ENCODE peak calls at places on chromosomes 1 and 21, in eight cellular contexts. H is uterus, J is transverse colon, D is breast epithelium, W is brain microvascular endothelial cell, O is IMR-90, P is lung, E is bronchial epithelial cell. R is an unnamed sample.

GRCh38 chr1:114758251-114758832 is 558 bp upstream of the CSDE1 start:
- DNase-seq in H (no peak), J (no peak), D (no peak), W (no peak), O (no peak), P (no peak), E (peak; percentile 76), R (no peak)

GRCh38 chr1:243754348-243754747 is 95.7 kb downstream of the AKT3 start:
- DNase-seq in H (no peak), J (no peak), D (no peak), W (no peak), O (no peak), P (no peak), E (no peak), R (no peak)

GRCh38 chr1:53365405-53366063 is 37.7 kb upstream of the LRP8 start:
- DNase-seq in H (peak; percentile 11), J (no peak), D (peak; percentile 47), W (no peak), O (no peak), P (no peak), E (no peak), R (no peak)

GRCh38 chr1:108877324-108877812 is 583 bp downstream of the GPSM2 start:
- DNase-seq in H (no peak), J (peak; percentile 27), D (no peak), W (peak; percentile 21), O (peak; percentile 30), P (no peak), E (peak; percentile 44), R (no peak)

GRCh38 chr1:175138579-175138978 is 54.0 kb downstream of the KIAA0040 start:
- DNase-seq in H (no peak), J (no peak), D (no peak), W (no peak), O (no peak), P (no peak), E (peak; percentile 81), R (no peak)

GRCh38 chr1:181898773-181899172 is 162.7 kb downstream of the ZNF648 start:
- DNase-seq in H (no peak), J (no peak), D (no peak), W (no peak), O (no peak), P (no peak), E (no peak), R (no peak)

GRCh38 chr1:115975569-115976061 is 698 bp upstream of the SLC22A15 start:
- DNase-seq in H (no peak), J (no peak), D (no peak), W (no peak), O (no peak), P (no peak), E (peak; percentile 41), R (no peak)

GRCh38 chr1:65393345-65393744 is 27.1 kb upstream of the LEPR start:
- DNase-seq in H (no peak), J (no peak), D (no peak), W (peak; percentile 44), O (peak; percentile 34), P (no peak), E (peak; percentile 80), R (no peak)

GRCh38 chr1:2854611-2855010 is 53.1 kb upstream of the TTC34 start:
- DNase-seq in H (no peak), J (no peak), D (no peak), W (no peak), O (no peak), P (no peak), E (no peak), R (no peak)

GRCh38 chr1:117674521-117675400 is 68.9 kb downstream of the TENT5C start:
- DNase-seq in H (no peak), J (peak; percentile 62), D (no peak), W (no peak), O (peak; percentile 28), P (no peak), E (peak; percentile 50), R (no peak)

GRCh38 chr1:46166521-46167462 is 8.1 kb upstream of the TSPAN1 start:
- DNase-seq in H (peak; percentile 34), J (no peak), D (no peak), W (no peak), O (no peak), P (peak; percentile 35), E (no peak), R (peak; percentile 68)

GRCh38 chr1:248627971-248628844 is 6.7 kb downstream of the OR2T11 start:
- DNase-seq in H (no peak), J (no peak), D (no peak), W (no peak), O (no peak), P (no peak), E (no peak), R (no peak)

GRCh38 chr1:205581321-205581980 is 50.4 kb downstream of the ELK4 start:
- DNase-seq in H (no peak), J (no peak), D (no peak), W (no peak), O (no peak), P (no peak), E (no peak), R (no peak)

GRCh38 chr1:162212713-162213112 is 143.2 kb downstream of the NOS1AP start:
- DNase-seq in H (no peak), J (peak; percentile 40), D (no peak), W (no peak), O (no peak), P (no peak), E (no peak), R (peak; percentile 35)

GRCh38 chr1:115302390-115302961 is 35.6 kb downstream of the NGF start:
- DNase-seq in H (peak; percentile 63), J (no peak), D (no peak), W (peak; percentile 68), O (peak; percentile 91), P (no peak), E (peak; percentile 90), R (no peak)

GRCh38 chr1:148353461-148354283 is 129.4 kb downstream of the PPIAL4G start:
- DNase-seq in H (no peak), J (no peak), D (no peak), W (peak; percentile 82), O (peak; percentile 60), P (no peak), E (peak; percentile 83), R (no peak)

GRCh38 chr21:44878053-44878982 is 4.8 kb upstream of the PTTG1IP start:
- DNase-seq in H (no peak), J (peak; percentile 39), D (no peak), W (no peak), O (peak; percentile 37), P (no peak), E (peak; percentile 75), R (peak; percentile 9)

GRCh38 chr21:46667191-46667734 is 31.8 kb downstream of the PRMT2 start:
- DNase-seq in H (no peak), J (no peak), D (no peak), W (peak; percentile 11), O (peak; percentile 16), P (no peak), E (peak; percentile 45), R (no peak)

DNA sequence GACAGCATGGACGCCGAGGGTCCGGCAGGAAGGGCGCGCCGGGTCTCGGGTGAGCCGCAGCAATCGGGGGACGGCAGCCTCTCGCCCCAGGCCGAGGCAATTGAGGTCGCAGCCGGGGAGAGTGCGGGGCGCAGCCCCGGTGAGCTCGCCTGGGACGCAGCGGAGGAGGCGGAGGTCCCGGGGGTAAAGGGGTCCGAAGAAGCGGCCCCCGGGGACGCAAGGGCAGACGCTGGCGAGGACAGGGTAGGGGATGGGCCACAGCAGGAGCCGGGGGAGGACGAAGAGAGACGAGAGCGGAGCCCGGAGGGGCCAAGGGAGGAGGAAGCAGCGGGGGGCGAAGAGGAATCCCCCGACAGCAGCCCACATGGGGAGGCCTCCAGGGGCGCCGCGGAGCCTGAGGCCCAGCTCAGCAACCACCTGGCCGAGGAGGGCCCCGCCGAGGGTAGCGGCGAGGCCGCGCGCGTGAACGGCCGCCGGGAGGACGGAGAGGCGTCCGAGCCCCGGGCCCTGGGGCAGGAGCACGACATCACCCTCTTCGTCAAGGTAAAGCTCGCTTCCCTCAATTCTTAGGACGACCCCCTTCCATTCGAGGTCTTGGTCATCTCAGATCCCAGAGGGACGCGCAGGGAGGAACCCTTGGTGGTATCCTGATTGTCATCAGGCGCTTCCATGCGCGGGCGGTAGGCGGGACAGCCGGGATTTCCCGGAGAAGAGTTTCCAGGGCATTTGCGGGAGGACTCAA is 1.6 kb downstream of the CLIC6 start:
- DNase-seq in H (no peak), J (peak; percentile 29), D (no peak), W (no peak), O (no peak), P (no peak), E (no peak), R (no peak)
- H3K27me3 ChIP-seq in H (peaks cover 23% of the 10 kb centered on the region), J (peaks cover 60% of the 10 kb centered on the region), D (no peaks in the 10 kb centered on the region), W (peaks cover 56% of the 10 kb centered on the region), O (peaks cover 85% of the 10 kb centered on the region), P (no peaks in the 10 kb centered on the region), E (peaks cover 38% of the 10 kb centered on the region), R (peaks cover 70% of the 10 kb centered on the region)

GRCh38 chr1:220733090-220733569 is 15.0 kb upstream of the MTARC2 start:
- DNase-seq in H (peak; percentile 60), J (peak; percentile 84), D (peak; percentile 78), W (peak; percentile 76), O (peak; percentile 88), P (peak; percentile 89), E (peak; percentile 94), R (peak; percentile 62)
- TF ChIP-seq CTCF in H (peak; percentile 66), J (peak; percentile 82), D (peak; percentile 87), W (peak; percentile 91), O (peak; percentile 71), P (peak; percentile 57), E (peak; percentile 88), R (peak; percentile 91)

GRCh38 chr21:34910396-34910795 is 138.7 kb downstream of the RUNX1 start:
- DNase-seq in H (no peak), J (no peak), D (no peak), W (no peak), O (no peak), P (peak; percentile 57), E (no peak), R (no peak)
- H3K27me3 ChIP-seq in H (no peaks in the 10 kb centered on the region), J (no peaks in the 10 kb centered on the region), D (no peaks in the 10 kb centered on the region), W (no peaks in the 10 kb centered on the region), O (no peaks in the 10 kb centered on the region), P (no peaks in the 10 kb centered on the region), E (peaks cover 3% of the 10 kb centered on the region), R (peaks cover 93% of the 10 kb centered on the region)

GRCh38 chr1:20112279-20113000 is 6.9 kb downstream of the PLA2G2D start:
- DNase-seq in H (no peak), J (no peak), D (no peak), W (no peak), O (no peak), P (no peak), E (no peak), R (no peak)

GRCh38 chr1:20115916-20116315 is 3.4 kb downstream of the PLA2G2D start:
- DNase-seq in H (no peak), J (no peak), D (no peak), W (no peak), O (no peak), P (no peak), E (no peak), R (no peak)

GRCh38 chr1:20114021-20114648 is 5.2 kb downstream of the PLA2G2D start:
- DNase-seq in H (no peak), J (no peak), D (no peak), W (no peak), O (no peak), P (no peak), E (no peak), R (no peak)

GRCh38 chr1:20119351-20119750 is at the start of gene PLA2G2D:
- DNase-seq in H (no peak), J (no peak), D (no peak), W (no peak), O (no peak), P (no peak), E (no peak), R (no peak)

DNA sequence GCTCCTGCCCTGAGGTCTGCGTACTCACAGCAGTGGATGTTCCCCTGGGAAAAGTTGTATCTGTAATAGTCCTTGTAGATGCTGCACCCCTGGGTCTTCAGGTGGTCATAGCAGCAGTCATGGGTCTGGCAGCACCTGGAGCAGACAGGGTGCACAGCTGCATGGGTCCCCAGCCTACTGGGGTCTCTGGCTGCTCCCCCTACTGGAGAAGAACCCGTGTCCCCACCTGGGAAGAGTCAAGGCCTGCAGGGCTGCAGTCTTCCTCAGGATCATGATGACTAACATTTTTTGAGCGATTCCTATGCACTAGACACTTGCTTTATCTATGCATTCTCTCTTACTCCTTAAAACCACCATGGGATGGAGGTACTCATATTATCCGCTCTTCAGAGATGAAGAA is 3.9 kb downstream of the PLA2G2D start:
- DNase-seq in H (no peak), J (no peak), D (no peak), W (no peak), O (no peak), P (no peak), E (no peak), R (no peak)
- TF ChIP-seq CTCF in H (no peak), J (no peak), D (no peak), W (no peak), O (no peak), P (no peak), E (no peak), R (no peak)

R was measured in left ventricle myocardium inferior.